ENCODE peak calls at places on chromosomes 5 and 9, in nine cellular contexts. F is spleen; J is fibroblast of pulmonary artery; X is fibroblast of lung; L is bronchial epithelial cell; I is GM23338; A is PC-9; P is brain microvascular endothelial cell; S is CD4-positive, alpha-beta T cell. C is an unnamed sample.

GRCh38 chr9:20941177-20941690 is 90.2 kb downstream of the HACD4 start:
- DNase-seq in J (peak), F (no peak), A (peak), X (peak), I (peak), L (peak), P (peak), S (peak), C (peak)

GRCh38 chr9:122355336-122355875 is 15.4 kb upstream of the PTGS1 start:
- DNase-seq in X (no peak), L (no peak), F (peak), S (no peak), I (no peak), P (no peak), A (no peak), J (no peak), C (no peak)

GRCh38 chr5:16596541-16596940 is 20.3 kb downstream of the RETREG1 start:
- DNase-seq in L (no peak), P (peak), I (no peak), F (no peak), S (no peak), X (no peak), J (no peak), A (no peak), C (no peak)

GRCh38 chr9:131276891-131277672 is 772 bp upstream of the FAM78A start:
- DNase-seq in X (no peak), I (no peak), P (no peak), S (peak), A (no peak), L (no peak), F (peak), J (no peak), C (no peak)

GRCh38 chr5:157464518-157465171 is 4.6 kb downstream of the NIPAL4 start:
- DNase-seq in L (peak), J (peak), F (no peak), P (peak), X (peak), S (peak), I (peak), A (peak), C (peak)

GRCh38 chr9:116234091-116234490 is 80.5 kb downstream of the PAPPA start:
- DNase-seq in X (peak), J (peak), L (peak), S (no peak), F (no peak), A (no peak), P (peak), I (no peak), C (peak)

GRCh38 chr5:163578652-163579051 is 73.2 kb downstream of the MAT2B start:
- DNase-seq in L (no peak), J (no peak), I (peak), S (no peak), X (no peak), F (no peak), A (no peak), P (no peak), C (no peak)

GRCh38 chr9:32359452-32359851 is 25.0 kb upstream of the ACO1 start:
- DNase-seq in I (no peak), P (no peak), S (no peak), A (no peak), J (no peak), L (no peak), X (no peak), F (no peak), C (no peak)

GRCh38 chr5:109335114-109335513 is 74.7 kb downstream of the PJA2 start:
- DNase-seq in J (no peak), S (no peak), I (no peak), X (no peak), F (no peak), A (no peak), L (no peak), P (no peak), C (no peak)

GRCh38 chr9:133707065-133707760 is 30.9 kb downstream of the SARDH start:
- DNase-seq in J (peak), A (no peak), X (peak), S (no peak), I (no peak), F (peak), L (peak), P (peak), C (peak)

GRCh38 chr5:65108786-65109743 is 340.3 kb downstream of the CWC27 start:
- DNase-seq in L (peak), F (no peak), X (no peak), J (no peak), P (peak), S (no peak), A (no peak), I (no peak), C (no peak)

GRCh38 chr9:15306068-15306756 is 804 bp downstream of the TTC39B start:
- DNase-seq in F (peak), S (no peak), L (peak), J (peak), X (peak), P (peak), I (peak), A (peak), C (peak)

GRCh38 chr9:15304620-15305019 is 2.4 kb downstream of the TTC39B start:
- DNase-seq in F (no peak), A (no peak), L (no peak), X (no peak), J (no peak), S (no peak), P (no peak), I (no peak), C (peak)

GRCh38 chr9:15308511-15308910 is 1.5 kb upstream of the TTC39B start:
- DNase-seq in F (no peak), A (no peak), S (no peak), I (no peak), X (peak), J (peak), L (peak), P (peak), C (peak)

GRCh38 chr9:15307523-15307841 is 466 bp upstream of the TTC39B start:
- DNase-seq in S (no peak), A (no peak), L (no peak), P (no peak), J (no peak), I (no peak), X (no peak), F (no peak), C (no peak)

DNA sequence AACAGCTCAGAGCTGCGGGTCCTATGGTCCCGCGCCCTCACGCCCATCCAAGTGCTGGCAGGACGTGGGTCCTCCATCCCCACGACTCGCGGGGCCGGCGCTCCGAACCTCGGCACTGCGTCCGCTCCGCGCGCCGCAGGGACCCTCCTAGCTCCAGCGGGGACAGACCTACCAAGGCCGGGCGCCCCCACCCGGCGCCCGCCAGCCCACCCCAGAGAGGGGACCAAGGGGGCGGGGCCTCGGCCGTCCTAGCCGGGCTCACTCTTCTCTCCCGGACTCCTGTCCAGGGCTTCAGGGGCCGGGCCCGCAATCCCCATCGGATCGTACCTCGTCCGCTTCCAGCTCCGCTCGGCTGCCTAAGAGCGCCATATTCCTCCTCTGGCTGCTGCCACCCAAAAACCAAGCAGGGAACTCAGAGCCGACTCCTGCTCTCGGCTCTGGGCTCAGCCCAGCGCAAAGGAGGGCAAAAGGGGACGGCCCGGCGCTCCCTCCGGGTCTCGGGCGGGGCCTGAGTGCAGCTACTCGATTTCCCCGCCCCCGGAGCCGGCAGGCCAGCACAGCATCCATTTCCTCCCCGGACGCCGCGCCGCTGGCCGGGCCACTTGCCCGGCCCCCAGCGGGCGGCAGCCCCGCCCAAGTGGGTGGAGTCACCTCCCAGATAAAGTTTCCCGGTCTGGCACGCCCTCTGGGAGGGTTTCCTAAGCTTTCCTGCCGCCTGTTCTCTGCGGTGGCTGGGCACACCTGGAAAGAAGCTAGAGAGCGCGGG is at the start of gene TTC39B:
- DNase-seq in X (peak), A (peak), L (peak), F (peak), P (peak), J (peak), S (peak), I (peak), C (peak)
- TF ChIP-seq CTCF in X (no peak), A (no peak), L (no peak), F (no peak), P (no peak), J (no peak), S (no peak), I (peak), C (no peak)

GRCh38 chr5:43155394-43156096 is 34.8 kb downstream of the ZNF131 start:
- DNase-seq in J (no peak), X (no peak), I (peak), A (no peak), P (no peak), L (no peak), S (no peak), F (peak), C (no peak)
- TF ChIP-seq CTCF in J (no peak), X (no peak), I (peak), A (no peak), P (no peak), L (no peak), S (no peak), F (no peak), C (no peak)

DNA sequence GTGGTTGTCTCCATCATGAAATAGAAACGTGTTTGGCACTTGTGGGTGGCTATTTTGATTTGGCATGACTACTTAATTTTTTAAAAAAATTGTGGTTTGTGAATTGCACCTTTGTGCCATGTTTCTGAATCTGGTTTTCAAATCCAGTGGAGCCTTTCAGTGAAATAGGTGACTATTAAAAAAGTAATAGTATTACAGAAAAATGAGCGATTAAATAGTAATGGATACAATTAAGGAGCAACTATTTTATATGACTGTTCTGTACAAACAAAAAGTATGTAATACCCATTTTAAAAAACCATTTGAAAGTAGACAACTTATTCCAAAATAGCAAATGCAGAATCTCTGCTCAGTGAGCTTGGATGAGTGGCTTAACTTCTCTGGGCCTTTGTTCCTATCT is 3.0 kb downstream of the SOWAHA start:
- DNase-seq in L (no peak), J (no peak), A (no peak), P (no peak), I (no peak), X (no peak), F (no peak), S (no peak), C (no peak)
- TF ChIP-seq CTCF in L (no peak), J (no peak), A (no peak), P (no peak), I (no peak), X (no peak), F (no peak), S (no peak), C (no peak)

DNA sequence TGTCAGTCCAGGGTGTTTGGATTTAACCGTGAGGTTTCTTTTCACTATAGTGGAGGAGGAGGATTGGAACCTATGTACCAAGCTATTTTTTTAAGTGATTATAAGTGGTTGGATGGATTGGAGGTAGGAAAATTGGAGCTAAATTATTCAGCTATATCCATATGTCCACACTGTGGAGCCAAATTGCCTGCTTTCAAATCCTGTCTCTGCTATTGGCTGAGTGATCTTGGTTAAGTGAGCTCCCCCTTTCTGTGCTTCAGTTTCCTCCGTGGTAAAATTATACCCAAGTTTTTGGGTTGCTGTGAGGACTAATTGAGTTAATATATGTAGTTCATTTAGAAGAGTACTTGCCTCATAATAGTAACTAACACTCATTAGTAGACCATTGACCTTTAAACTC is 2.5 kb downstream of the CENPP start:
- DNase-seq in L (peak), I (peak), P (peak), S (no peak), F (no peak), X (peak), A (no peak), J (peak), C (peak)
- TF ChIP-seq CTCF in L (peak), I (peak), P (peak), S (no peak), F (no peak), X (peak), A (no peak), J (peak), C (peak)

GRCh38 chr5:142164315-142164714 is 55.7 kb downstream of the NDFIP1 start:
- DNase-seq in A (no peak), I (no peak), X (no peak), L (no peak), J (no peak), P (no peak), S (no peak), F (no peak), C (no peak)

GRCh38 chr5:142166754-142167153 is 58.2 kb downstream of the NDFIP1 start:
- DNase-seq in F (no peak), J (no peak), A (no peak), S (no peak), L (no peak), X (no peak), I (no peak), P (no peak), C (no peak)

GRCh38 chr5:142170254-142170953 is 61.8 kb downstream of the NDFIP1 start:
- DNase-seq in L (peak), F (no peak), J (no peak), I (no peak), X (no peak), A (no peak), S (no peak), P (no peak), C (no peak)

GRCh38 chr5:142168365-142168764 is 59.8 kb downstream of the NDFIP1 start:
- DNase-seq in I (no peak), P (no peak), X (no peak), S (no peak), L (no peak), A (no peak), J (no peak), F (no peak), C (no peak)

GRCh38 chr5:142167458-142167857 is 58.9 kb downstream of the NDFIP1 start:
- DNase-seq in I (no peak), X (no peak), L (no peak), F (no peak), S (no peak), P (no peak), J (no peak), A (no peak), C (peak)
- TF ChIP-seq CTCF in I (peak), X (no peak), L (peak), F (no peak), S (no peak), P (peak), J (no peak), A (peak), C (peak)

GRCh38 chr5:143224672-143225071 is 178.8 kb downstream of the NR3C1 start:
- DNase-seq in J (no peak), F (no peak), X (no peak), I (no peak), A (no peak), L (no peak), P (no peak), S (no peak), C (no peak)

GRCh38 chr5:143225511-143225910 is 178.0 kb downstream of the NR3C1 start:
- DNase-seq in F (no peak), X (no peak), A (no peak), J (no peak), I (no peak), P (no peak), S (no peak), L (no peak), C (no peak)

GRCh38 chr5:143227301-143227700 is 176.2 kb downstream of the NR3C1 start:
- DNase-seq in S (no peak), I (no peak), J (no peak), P (no peak), A (no peak), X (no peak), F (no peak), L (no peak), C (no peak)

GRCh38 chr5:143226872-143227271 is 176.6 kb downstream of the NR3C1 start:
- DNase-seq in J (no peak), A (no peak), L (no peak), P (no peak), F (no peak), X (no peak), S (no peak), I (no peak), C (no peak)

GRCh38 chr5:143226361-143226760 is 177.1 kb downstream of the NR3C1 start:
- DNase-seq in L (no peak), P (no peak), S (no peak), F (no peak), J (no peak), I (no peak), A (no peak), X (no peak), C (peak)
- TF ChIP-seq CTCF in L (no peak), P (no peak), S (no peak), F (no peak), J (no peak), I (no peak), A (no peak), X (no peak), C (no peak)

GRCh38 chr5:32323741-32324140 is 11.0 kb upstream of the MTMR12 start:
- DNase-seq in A (no peak), P (no peak), X (no peak), J (no peak), L (no peak), S (no peak), F (no peak), I (peak), C (no peak)
- TF ChIP-seq CTCF in A (no peak), P (no peak), X (no peak), J (no peak), L (no peak), S (no peak), F (no peak), I (peak), C (no peak)

GRCh38 chr9:127398715-127399400 is 1.9 kb downstream of the SLC2A8 start:
- DNase-seq in J (no peak), P (no peak), L (no peak), F (peak), A (no peak), S (no peak), X (no peak), I (no peak), C (no peak)
- TF ChIP-seq CTCF in J (no peak), P (no peak), L (no peak), F (no peak), A (no peak), S (no peak), X (no peak), I (no peak), C (no peak)

GRCh38 chr5:113122053-113122452 is 145.5 kb downstream of the DCP2 start:
- DNase-seq in P (no peak), A (no peak), X (peak), I (no peak), S (no peak), F (no peak), J (peak), L (peak), C (peak)
- TF ChIP-seq CTCF in P (no peak), A (no peak), X (no peak), I (no peak), S (no peak), F (no peak), J (peak), L (no peak), C (peak)

DNA sequence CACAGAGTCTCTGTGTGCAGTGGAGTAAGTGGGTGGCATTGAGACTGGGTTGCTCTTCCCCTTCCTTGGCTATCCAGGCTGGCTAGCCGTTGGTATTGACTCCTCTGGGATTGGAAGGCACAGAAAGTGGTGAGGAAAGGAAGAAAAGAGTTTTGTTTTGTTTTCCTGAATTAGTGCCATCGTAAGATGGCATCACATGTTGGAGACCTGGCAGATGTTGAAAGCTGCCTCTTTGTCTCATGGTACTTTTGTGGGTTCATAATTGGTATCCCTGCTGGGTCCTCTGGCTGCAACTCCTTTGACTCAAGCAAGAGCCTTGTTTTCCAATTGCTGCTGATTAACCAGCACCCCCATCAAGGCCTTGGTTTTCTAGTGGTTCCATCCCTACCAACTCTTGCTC is 293.8 kb downstream of the PDE4D start:
- DNase-seq in I (no peak), S (no peak), F (no peak), A (no peak), L (no peak), P (no peak), J (no peak), X (no peak), C (no peak)
- TF ChIP-seq CTCF in I (no peak), S (no peak), F (no peak), A (no peak), L (no peak), P (no peak), J (no peak), X (no peak), C (no peak)

C was measured in MCF 10A.